ENCODE peak calls at places on chromosome 20, in six cellular contexts. H is SK-N-SH, A is H1, E is GM12878, L is HepG2, K is K562. X is an unnamed sample. For H3K27me3, the result is how much of the 10 kb centered on the place peaks cover.

GRCh38 chr20:16360668-16361067 is 212.6 kb downstream of the KIF16B start:
- DNase-seq in A (no peak), K (no peak), E (no peak), H (no peak), L (no peak), X (no peak)

GRCh38 chr20:3998998-3999397 is 16.4 kb downstream of the RNF24 start:
- DNase-seq in K (no peak), H (no peak), A (no peak), E (no peak), L (no peak), X (no peak)

GRCh38 chr20:32585011-32585518 is at the start of gene NOL4L:
- DNase-seq in K (peak), E (no peak), L (no peak), H (peak), A (no peak), X (peak)

GRCh38 chr20:18904624-18905023 is 91.0 kb downstream of the SCP2D1 start:
- DNase-seq in H (no peak), L (no peak), A (no peak), K (no peak), E (no peak), X (no peak)

GRCh38 chr20:64115171-64115911 is 8.0 kb upstream of the NPBWR2 start:
- DNase-seq in E (no peak), H (peak), K (no peak), A (no peak), L (no peak), X (no peak)

GRCh38 chr20:60060593-60060992 is 102.4 kb downstream of the CDH26 start:
- DNase-seq in A (no peak), K (no peak), E (no peak), L (no peak), H (no peak), X (peak)

GRCh38 chr20:59574308-59574707 is 30.0 kb upstream of the PHACTR3 start:
- DNase-seq in K (no peak), A (no peak), H (peak), L (no peak), E (no peak), X (no peak)

GRCh38 chr20:39985276-39985675 is 703.8 kb downstream of the MAFB start:
- DNase-seq in L (no peak), K (no peak), H (no peak), A (no peak), E (no peak), X (no peak)

GRCh38 chr20:39624316-39624715 is 662.2 kb downstream of the DHX35 start:
- DNase-seq in H (no peak), L (no peak), E (no peak), A (no peak), K (no peak), X (no peak)

GRCh38 chr20:61316351-61316750 is 64.3 kb downstream of the CDH4 start:
- DNase-seq in K (no peak), H (no peak), A (no peak), E (no peak), L (no peak), X (no peak)

GRCh38 chr20:53827996-53828672 is 234.5 kb upstream of the ZNF217 start:
- DNase-seq in K (no peak), A (no peak), H (no peak), E (no peak), L (no peak), X (no peak)

GRCh38 chr20:6044102-6044501 is 9.8 kb downstream of the LRRN4 start:
- DNase-seq in L (peak), K (peak), A (no peak), E (no peak), H (no peak), X (no peak)

GRCh38 chr20:16049478-16050093 is 523.7 kb downstream of the KIF16B start:
- DNase-seq in E (no peak), L (no peak), K (no peak), A (no peak), H (no peak), X (no peak)

GRCh38 chr20:10185741-10186558 is 32.7 kb upstream of the SNAP25 start:
- DNase-seq in H (no peak), E (no peak), K (no peak), L (peak), A (no peak), X (no peak)

GRCh38 chr20:41218466-41218865 is 81.1 kb downstream of the PLCG1 start:
- DNase-seq in A (no peak), L (no peak), H (no peak), E (no peak), K (no peak), X (no peak)

GRCh38 chr20:53578492-53579222 is 15.0 kb downstream of the ZNF217 start:
- DNase-seq in E (peak), H (peak), K (peak), A (no peak), L (peak), X (peak)

GRCh38 chr20:24468401-24469115 is 871 bp upstream of the SYNDIG1 start:
- DNase-seq in E (no peak), L (no peak), H (no peak), K (no peak), A (no peak), X (no peak)

DNA sequence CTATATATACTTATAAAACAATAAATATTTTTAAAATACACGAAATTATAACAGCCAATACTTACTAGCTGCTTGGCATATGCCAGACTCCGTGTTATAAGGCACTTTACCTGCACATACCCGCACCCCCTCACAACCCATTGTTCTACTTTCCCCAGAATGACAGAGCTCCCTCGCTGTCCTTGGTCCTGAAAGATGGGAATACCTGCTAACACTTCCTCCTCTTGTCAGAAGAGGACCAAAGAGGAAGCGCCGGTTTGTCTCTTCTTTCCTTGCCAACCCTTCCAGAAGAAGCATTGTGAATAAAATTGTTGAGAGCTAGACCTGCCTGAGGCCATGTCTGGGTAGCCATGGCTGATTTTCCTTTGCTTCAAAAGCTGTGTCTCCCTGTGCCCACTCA is 149.3 kb downstream of the PTPRT start:
- DNase-seq in A (no peak), E (no peak), K (peak), L (peak), H (no peak), X (no peak)
- H3K27me3 ChIP-seq in A (under half), E (under half), K (under half), L (under half), H (under half), X (under half)

GRCh38 chr20:50898475-50898874 is 32.8 kb downstream of the ADNP start:
- DNase-seq in K (no peak), L (no peak), E (no peak), H (no peak), A (no peak), X (no peak)
- TF ChIP-seq POLR2AphosphoS5 in K (no peak), L (no peak), E (no peak), H (no peak), A (no peak), X (no peak)

DNA sequence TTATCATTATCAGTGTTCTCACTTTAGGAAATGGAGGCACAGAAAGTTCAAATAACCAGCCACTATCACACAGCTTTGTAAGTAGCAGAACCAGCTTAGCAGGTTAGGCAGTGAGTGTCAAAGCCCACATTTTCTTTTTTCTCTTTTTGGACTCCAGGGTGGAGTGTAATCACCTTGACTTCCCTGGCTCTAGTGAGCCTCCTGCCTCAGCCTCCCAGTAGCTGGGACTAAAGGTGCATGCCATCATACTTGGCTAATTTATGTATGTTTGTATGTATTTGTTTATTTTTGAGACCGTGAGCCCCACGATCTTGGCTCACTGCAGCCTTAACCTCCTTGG is 7.8 kb upstream of the NCOA3 start:
- DNase-seq in A (no peak), E (no peak), K (no peak), L (no peak), H (no peak), X (no peak)
- TF ChIP-seq GABPA in A (no peak), E (no peak), K (no peak), L (no peak), H (no peak), X (no peak)

DNA sequence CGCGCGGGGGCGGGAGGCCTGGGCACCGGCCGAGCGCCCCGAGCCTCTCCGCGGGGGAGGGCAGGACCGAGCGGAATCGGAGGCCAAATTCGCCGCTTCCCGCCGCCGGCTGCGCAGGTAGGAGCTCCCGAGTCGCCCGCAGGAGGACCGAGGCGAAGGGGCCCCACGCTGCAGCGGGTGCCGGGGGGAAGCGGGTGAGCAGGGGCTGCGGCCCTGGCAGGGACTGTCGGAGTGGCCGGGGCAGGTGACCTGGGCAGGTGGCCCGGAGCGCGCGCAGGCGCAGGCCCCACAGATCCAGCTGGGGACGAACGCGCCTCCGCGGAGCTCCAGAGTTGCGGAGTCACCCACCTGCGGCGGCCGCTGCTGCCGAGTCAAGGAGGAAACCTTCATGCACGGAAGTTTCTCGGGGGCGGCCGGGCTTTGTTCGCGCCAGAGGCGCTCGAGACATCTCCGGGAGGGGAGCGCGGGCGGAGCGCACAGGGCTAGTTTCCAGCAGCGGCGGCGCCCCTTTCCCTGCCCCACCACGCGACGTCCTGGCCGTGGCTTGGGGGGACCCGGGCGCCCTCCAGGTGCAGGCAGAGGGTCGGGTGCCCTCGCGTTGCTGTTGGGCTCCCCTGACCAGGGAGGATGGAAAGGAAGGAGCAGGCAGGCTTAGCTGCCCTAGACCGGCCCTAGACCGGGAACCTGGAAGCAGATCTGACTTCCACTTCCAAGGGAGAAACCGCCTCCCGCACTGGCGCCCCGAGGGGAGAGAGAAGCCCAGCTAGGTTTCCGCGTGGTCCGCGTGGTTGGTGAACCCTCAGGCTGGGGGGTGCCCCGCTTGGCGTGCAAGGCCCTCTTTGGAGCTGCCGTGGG is 590 bp downstream of the SLCO4A1 start:
- DNase-seq in L (no peak), K (peak), E (no peak), H (peak), A (no peak), X (peak)
- H3K27me3 ChIP-seq in L (under half), K (under half), E (under half), H (under half), A (under half), X (under half)

DNA sequence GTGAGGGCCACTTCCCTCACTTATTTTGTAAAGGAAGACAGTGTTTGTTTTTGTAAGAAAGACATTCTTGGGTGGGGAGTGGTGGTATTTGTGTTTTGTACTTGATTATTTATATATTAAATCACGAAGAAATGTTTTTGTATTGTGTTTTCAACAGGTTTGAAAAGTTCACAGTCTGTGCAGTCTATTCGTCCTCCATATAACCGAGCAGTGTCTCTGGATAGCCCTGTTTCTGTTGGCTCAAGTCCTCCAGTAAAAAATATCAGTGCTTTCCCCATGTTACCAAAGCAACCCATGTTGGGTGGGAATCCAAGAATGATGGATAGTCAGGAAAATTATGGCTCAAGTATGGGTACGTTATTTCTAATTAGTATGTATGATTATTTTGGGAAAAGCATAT is 137.2 kb downstream of the NCOA3 start:
- DNase-seq in E (no peak), L (no peak), H (no peak), A (no peak), K (no peak), X (no peak)
- TF ChIP-seq POLR2AphosphoS5 in E (no peak), L (no peak), H (no peak), A (no peak), K (no peak), X (no peak)

GRCh38 chr20:35281506-35282101 is 3.0 kb downstream of the EIF6 start:
- DNase-seq in H (no peak), E (no peak), K (no peak), L (no peak), A (no peak), X (no peak)

GRCh38 chr20:35285806-35286076 is 1.2 kb upstream of the EIF6 start:
- DNase-seq in L (peak), H (no peak), K (no peak), E (no peak), A (no peak), X (no peak)

GRCh38 chr20:35284267-35284991 is at the start of gene EIF6:
- DNase-seq in K (peak), L (peak), A (peak), E (peak), H (peak), X (peak)

GRCh38 chr20:35284992-35285805 is 627 bp upstream of the EIF6 start:
- DNase-seq in E (no peak), A (no peak), H (no peak), L (no peak), K (no peak), X (no peak)

DNA sequence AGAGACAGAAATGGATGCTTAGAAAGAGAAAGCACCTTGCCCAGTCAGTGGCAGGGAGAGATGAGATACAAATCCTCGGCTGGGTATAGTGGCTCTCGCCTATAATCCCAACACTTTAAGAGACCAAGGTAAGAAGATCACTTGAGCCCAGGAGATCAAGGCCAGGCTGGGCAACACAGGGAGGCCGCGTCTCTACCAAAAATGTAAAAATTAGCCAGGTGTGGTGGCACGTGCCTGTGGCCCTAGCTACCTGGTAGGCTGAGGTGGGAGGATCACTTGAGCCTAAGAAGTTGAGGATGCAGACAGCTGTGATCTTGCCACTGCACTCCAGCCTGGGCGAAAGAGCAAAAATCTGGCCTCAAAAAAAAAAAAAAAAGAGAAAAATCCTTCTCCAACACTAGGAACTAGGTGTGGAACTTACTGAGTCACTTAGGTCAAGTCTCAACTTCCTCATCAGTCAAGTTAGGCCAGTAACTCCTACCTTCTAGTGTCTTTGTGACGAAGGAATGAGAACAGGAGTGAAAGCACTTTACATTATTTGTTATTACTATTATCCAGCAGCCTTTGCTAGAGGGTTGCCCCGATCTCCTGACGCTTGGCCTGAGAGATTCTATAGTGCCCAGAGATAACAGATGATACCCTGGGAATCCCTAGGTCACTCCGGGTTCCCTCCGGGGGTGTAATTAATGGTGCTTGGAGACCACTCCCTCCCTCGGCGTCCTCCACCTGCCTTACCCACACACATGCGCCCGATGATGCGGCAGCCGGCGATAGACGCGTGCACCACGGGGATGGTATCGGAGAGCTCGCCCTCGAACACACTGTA is 918 bp downstream of the EIF6 start:
- DNase-seq in K (peak), L (no peak), H (no peak), A (no peak), E (no peak), X (peak)
- TF ChIP-seq GABPA in K (no peak), L (no peak), H (no peak), A (no peak), E (no peak), X (no peak)

GRCh38 chr20:57866250-57867106 is 156.7 kb upstream of the PMEPA1 start:
- DNase-seq in A (no peak), K (no peak), E (no peak), H (no peak), L (no peak), X (no peak)
- H3K27me3 ChIP-seq in A (under half), K (under half), E (under half), H (under half), L (under half), X (under half)

X was measured in HL-60.